ENCODE peak calls at places on chromosomes 2 and 18, in six cellular contexts. A, E, M, Y, N and V are unnamed samples.

GRCh38 chr2:96685592-96686459 is 43.3 kb downstream of the FER1L5 start:
- DNase-seq in A (no peak), E (peak; percentile 15), M (no peak), Y (no peak), N (no peak), V (no peak)

GRCh38 chr18:79952457-79952995 is 1.1 kb upstream of the SLC66A2 start:
- DNase-seq in A (no peak), E (no peak), M (no peak), Y (no peak), N (no peak), V (no peak)

GRCh38 chr18:73153271-73153670 is 285.5 kb upstream of the NETO1 start:
- DNase-seq in A (no peak), E (no peak), M (no peak), Y (no peak), N (no peak), V (no peak)

GRCh38 chr2:204680576-204680975 is 135.3 kb downstream of the PARD3B start:
- DNase-seq in A (no peak), E (no peak), M (no peak), Y (no peak), N (no peak), V (no peak)

GRCh38 chr2:135662088-135662487 is 79.6 kb upstream of the UBXN4 start:
- DNase-seq in A (no peak), E (no peak), M (no peak), Y (no peak), N (no peak), V (no peak)

GRCh38 chr2:34533585-34534225 is 934.6 kb upstream of the FAM98A start:
- DNase-seq in A (no peak), E (no peak), M (no peak), Y (no peak), N (no peak), V (no peak)

GRCh38 chr2:165725421-165725820 is 68.6 kb downstream of the GALNT3 start:
- DNase-seq in A (no peak), E (no peak), M (peak; percentile 75), Y (no peak), N (no peak), V (no peak)

GRCh38 chr2:222315443-222316121 is 16.8 kb upstream of the PAX3 start:
- DNase-seq in A (peak; percentile 34), E (peak; percentile 17), M (no peak), Y (peak; percentile 24), N (no peak), V (no peak)

GRCh38 chr2:220628252-220628651 is 943.9 kb downstream of the EPHA4 start:
- DNase-seq in A (no peak), E (no peak), M (no peak), Y (no peak), N (no peak), V (no peak)